ENCODE peak calls at places on chromosomes 6 and 20, in seven cellular contexts. One of them, this sample, is unnamed.

GRCh38 chr6:46850781-46851180 is 57.6 kb downstream of the MEP1A start:
- DNase-seq in heart left ventricle: no peak
- DNase-seq in GM12865: no peak
- DNase-seq in CD8-positive, alpha-beta T cell: no peak
- DNase-seq in suprapubic skin: no peak
- DNase-seq in uterus: no peak
- DNase-seq in mesendoderm: no peak
- DNase-seq in this sample: no peak

GRCh38 chr6:17311595-17312311 is 30.6 kb downstream of the RBM24 start:
- DNase-seq in mesendoderm: peak
- DNase-seq in CD8-positive, alpha-beta T cell: no peak
- DNase-seq in heart left ventricle: peak
- DNase-seq in GM12865: no peak
- DNase-seq in suprapubic skin: no peak
- DNase-seq in uterus: no peak
- DNase-seq in this sample: no peak

GRCh38 chr6:79605061-79605460 is 26.1 kb upstream of the SH3BGRL2 start:
- DNase-seq in heart left ventricle: no peak
- DNase-seq in suprapubic skin: no peak
- DNase-seq in CD8-positive, alpha-beta T cell: no peak
- DNase-seq in GM12865: no peak
- DNase-seq in mesendoderm: no peak
- DNase-seq in uterus: no peak
- DNase-seq in this sample: no peak

GRCh38 chr6:170446841-170447560 is 106.1 kb downstream of the PSMB1 start:
- DNase-seq in GM12865: no peak
- DNase-seq in heart left ventricle: no peak
- DNase-seq in CD8-positive, alpha-beta T cell: no peak
- DNase-seq in uterus: no peak
- DNase-seq in mesendoderm: no peak
- DNase-seq in suprapubic skin: no peak
- DNase-seq in this sample: peak

GRCh38 chr6:97240222-97240621 is 42.8 kb downstream of the MMS22L start:
- DNase-seq in GM12865: no peak
- DNase-seq in heart left ventricle: no peak
- DNase-seq in CD8-positive, alpha-beta T cell: no peak
- DNase-seq in suprapubic skin: no peak
- DNase-seq in mesendoderm: no peak
- DNase-seq in uterus: no peak
- DNase-seq in this sample: no peak

GRCh38 chr6:160337301-160337700 is 10.9 kb upstream of the SLC22A3 start:
- DNase-seq in GM12865: no peak
- DNase-seq in CD8-positive, alpha-beta T cell: no peak
- DNase-seq in heart left ventricle: no peak
- DNase-seq in suprapubic skin: no peak
- DNase-seq in mesendoderm: peak
- DNase-seq in uterus: no peak
- DNase-seq in this sample: no peak

GRCh38 chr6:151240036-151240685 is 394 bp downstream of the AKAP12 start:
- DNase-seq in suprapubic skin: peak
- DNase-seq in CD8-positive, alpha-beta T cell: no peak
- DNase-seq in GM12865: peak
- DNase-seq in heart left ventricle: peak
- DNase-seq in mesendoderm: peak
- DNase-seq in uterus: peak
- DNase-seq in this sample: peak

GRCh38 chr6:3531481-3531880 is 74.6 kb upstream of the SLC22A23 start:
- DNase-seq in GM12865: no peak
- DNase-seq in suprapubic skin: no peak
- DNase-seq in CD8-positive, alpha-beta T cell: no peak
- DNase-seq in uterus: no peak
- DNase-seq in mesendoderm: no peak
- DNase-seq in heart left ventricle: no peak
- DNase-seq in this sample: no peak

GRCh38 chr6:37566209-37566859 is 66.6 kb upstream of the CCDC167 start:
- DNase-seq in mesendoderm: no peak
- DNase-seq in heart left ventricle: no peak
- DNase-seq in uterus: no peak
- DNase-seq in CD8-positive, alpha-beta T cell: peak
- DNase-seq in GM12865: peak
- DNase-seq in suprapubic skin: no peak
- DNase-seq in this sample: peak

GRCh38 chr20:33909331-33909921 is 84.3 kb upstream of the RALY start:
- DNase-seq in heart left ventricle: no peak
- DNase-seq in CD8-positive, alpha-beta T cell: no peak
- DNase-seq in uterus: no peak
- DNase-seq in GM12865: no peak
- DNase-seq in suprapubic skin: no peak
- DNase-seq in mesendoderm: peak
- DNase-seq in this sample: peak

GRCh38 chr6:52739627-52740026 is 23.6 kb downstream of the GSTA2 start:
- DNase-seq in GM12865: no peak
- DNase-seq in mesendoderm: no peak
- DNase-seq in uterus: no peak
- DNase-seq in suprapubic skin: no peak
- DNase-seq in heart left ventricle: no peak
- DNase-seq in CD8-positive, alpha-beta T cell: no peak
- DNase-seq in this sample: no peak

GRCh38 chr6:134415681-134416080 is 97.8 kb upstream of the SGK1 start:
- DNase-seq in uterus: no peak
- DNase-seq in mesendoderm: no peak
- DNase-seq in heart left ventricle: no peak
- DNase-seq in GM12865: no peak
- DNase-seq in CD8-positive, alpha-beta T cell: no peak
- DNase-seq in suprapubic skin: no peak
- DNase-seq in this sample: no peak

GRCh38 chr6:112117554-112117953 is 30.2 kb downstream of the FAM229B start:
- DNase-seq in mesendoderm: no peak
- DNase-seq in heart left ventricle: no peak
- DNase-seq in suprapubic skin: no peak
- DNase-seq in GM12865: no peak
- DNase-seq in CD8-positive, alpha-beta T cell: no peak
- DNase-seq in uterus: no peak
- DNase-seq in this sample: no peak

GRCh38 chr6:28254340-28254618 is 2.2 kb upstream of the ZKSCAN4 start:
- DNase-seq in suprapubic skin: no peak
- DNase-seq in CD8-positive, alpha-beta T cell: no peak
- DNase-seq in heart left ventricle: no peak
- DNase-seq in uterus: no peak
- DNase-seq in GM12865: no peak
- DNase-seq in mesendoderm: peak
- DNase-seq in this sample: no peak

GRCh38 chr6:154156135-154156948 is 117.3 kb downstream of the OPRM1 start:
- DNase-seq in suprapubic skin: no peak
- DNase-seq in GM12865: peak
- DNase-seq in heart left ventricle: no peak
- DNase-seq in mesendoderm: peak
- DNase-seq in CD8-positive, alpha-beta T cell: peak
- DNase-seq in uterus: peak
- DNase-seq in this sample: peak

GRCh38 chr6:125004198-125004597 is 42.0 kb downstream of the RNF217 start:
- DNase-seq in GM12865: no peak
- DNase-seq in mesendoderm: no peak
- DNase-seq in CD8-positive, alpha-beta T cell: no peak
- DNase-seq in uterus: no peak
- DNase-seq in suprapubic skin: no peak
- DNase-seq in heart left ventricle: peak
- DNase-seq in this sample: no peak

GRCh38 chr6:30720738-30721197 is 616 bp downstream of the TUBB start:
- DNase-seq in GM12865: peak
- DNase-seq in uterus: peak
- DNase-seq in suprapubic skin: peak
- DNase-seq in heart left ventricle: peak
- DNase-seq in mesendoderm: peak
- DNase-seq in CD8-positive, alpha-beta T cell: peak
- DNase-seq in this sample: peak

GRCh38 chr20:36362261-36362660 is 56.1 kb downstream of the DLGAP4 start:
- DNase-seq in heart left ventricle: no peak
- DNase-seq in mesendoderm: no peak
- DNase-seq in GM12865: no peak
- DNase-seq in uterus: no peak
- DNase-seq in CD8-positive, alpha-beta T cell: no peak
- DNase-seq in suprapubic skin: no peak
- DNase-seq in this sample: no peak

GRCh38 chr6:4346659-4347333 is 211.4 kb upstream of the ECI2 start:
- DNase-seq in CD8-positive, alpha-beta T cell: no peak
- DNase-seq in mesendoderm: peak
- DNase-seq in uterus: no peak
- DNase-seq in GM12865: no peak
- DNase-seq in suprapubic skin: no peak
- DNase-seq in heart left ventricle: no peak
- DNase-seq in this sample: no peak

DNA sequence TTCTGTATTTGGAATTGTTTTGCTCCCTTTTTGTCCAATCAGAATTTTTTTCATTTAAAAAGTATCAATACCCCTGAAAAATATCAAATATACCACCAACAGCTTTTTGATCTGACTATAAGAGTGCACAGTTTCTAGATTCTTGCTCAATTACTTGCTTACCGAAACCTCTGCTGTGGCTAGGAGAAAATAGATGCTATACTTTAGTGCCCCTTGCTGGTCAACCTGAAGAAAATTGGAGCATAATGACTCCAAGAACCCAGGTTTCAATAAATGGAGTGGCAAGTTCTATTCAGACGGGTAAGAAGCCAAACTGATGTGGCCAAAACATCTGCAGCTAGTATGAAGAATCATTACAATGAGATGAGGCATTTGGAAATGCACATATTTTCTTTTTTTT is 91.4 kb upstream of the SASH1 start:
- DNase-seq in suprapubic skin: no peak
- DNase-seq in uterus: no peak
- DNase-seq in CD8-positive, alpha-beta T cell: no peak
- DNase-seq in GM12865: peak
- DNase-seq in mesendoderm: peak
- DNase-seq in heart left ventricle: no peak
- DNase-seq in this sample: peak
- H3K4me3 ChIP-seq in suprapubic skin: no peak
- H3K4me3 ChIP-seq in uterus: no peak
- H3K4me3 ChIP-seq in CD8-positive, alpha-beta T cell: no peak
- H3K4me3 ChIP-seq in GM12865: no peak
- H3K4me3 ChIP-seq in mesendoderm: no peak
- H3K4me3 ChIP-seq in heart left ventricle: no peak
- H3K4me3 ChIP-seq in this sample: no peak

GRCh38 chr6:155442562-155442961 is 13.1 kb downstream of the NOX3 start:
- DNase-seq in GM12865: no peak
- DNase-seq in uterus: no peak
- DNase-seq in heart left ventricle: no peak
- DNase-seq in mesendoderm: no peak
- DNase-seq in CD8-positive, alpha-beta T cell: no peak
- DNase-seq in suprapubic skin: no peak
- DNase-seq in this sample: no peak

GRCh38 chr6:155439376-155439775 is 16.3 kb downstream of the NOX3 start:
- DNase-seq in mesendoderm: no peak
- DNase-seq in uterus: no peak
- DNase-seq in suprapubic skin: no peak
- DNase-seq in CD8-positive, alpha-beta T cell: no peak
- DNase-seq in heart left ventricle: no peak
- DNase-seq in GM12865: peak
- DNase-seq in this sample: no peak

GRCh38 chr6:155444120-155444917 is 11.3 kb downstream of the NOX3 start:
- DNase-seq in CD8-positive, alpha-beta T cell: no peak
- DNase-seq in uterus: no peak
- DNase-seq in heart left ventricle: no peak
- DNase-seq in suprapubic skin: no peak
- DNase-seq in mesendoderm: peak
- DNase-seq in GM12865: no peak
- DNase-seq in this sample: peak

GRCh38 chr6:155443168-155443567 is 12.5 kb downstream of the NOX3 start:
- DNase-seq in uterus: no peak
- DNase-seq in suprapubic skin: no peak
- DNase-seq in mesendoderm: no peak
- DNase-seq in heart left ventricle: no peak
- DNase-seq in CD8-positive, alpha-beta T cell: no peak
- DNase-seq in GM12865: no peak
- DNase-seq in this sample: no peak

GRCh38 chr6:155440758-155441157 is 14.9 kb downstream of the NOX3 start:
- DNase-seq in CD8-positive, alpha-beta T cell: no peak
- DNase-seq in GM12865: no peak
- DNase-seq in suprapubic skin: no peak
- DNase-seq in heart left ventricle: no peak
- DNase-seq in mesendoderm: no peak
- DNase-seq in uterus: no peak
- DNase-seq in this sample: no peak
- H3K4me3 ChIP-seq in CD8-positive, alpha-beta T cell: no peak
- H3K4me3 ChIP-seq in GM12865: no peak
- H3K4me3 ChIP-seq in suprapubic skin: no peak
- H3K4me3 ChIP-seq in heart left ventricle: no peak
- H3K4me3 ChIP-seq in mesendoderm: no peak
- H3K4me3 ChIP-seq in uterus: no peak
- H3K4me3 ChIP-seq in this sample: no peak

GRCh38 chr20:62925420-62926228 is 681 bp downstream of the DIDO1 start:
- DNase-seq in uterus: no peak
- DNase-seq in CD8-positive, alpha-beta T cell: peak
- DNase-seq in heart left ventricle: no peak
- DNase-seq in suprapubic skin: no peak
- DNase-seq in GM12865: peak
- DNase-seq in mesendoderm: peak
- DNase-seq in this sample: peak

GRCh38 chr20:62922451-62922921 is 3.8 kb downstream of the DIDO1 start:
- DNase-seq in suprapubic skin: no peak
- DNase-seq in GM12865: peak
- DNase-seq in mesendoderm: no peak
- DNase-seq in CD8-positive, alpha-beta T cell: peak
- DNase-seq in heart left ventricle: no peak
- DNase-seq in uterus: no peak
- DNase-seq in this sample: peak

GRCh38 chr20:62926229-62927127 is at the start of gene DIDO1:
- DNase-seq in mesendoderm: peak
- DNase-seq in heart left ventricle: peak
- DNase-seq in CD8-positive, alpha-beta T cell: peak
- DNase-seq in suprapubic skin: peak
- DNase-seq in uterus: peak
- DNase-seq in GM12865: peak
- DNase-seq in this sample: peak

GRCh38 chr20:62924567-62925419 is 1.5 kb downstream of the DIDO1 start:
- DNase-seq in heart left ventricle: no peak
- DNase-seq in suprapubic skin: no peak
- DNase-seq in GM12865: peak
- DNase-seq in CD8-positive, alpha-beta T cell: no peak
- DNase-seq in mesendoderm: no peak
- DNase-seq in uterus: no peak
- DNase-seq in this sample: peak

GRCh38 chr20:62923669-62924566 is 2.4 kb downstream of the DIDO1 start:
- DNase-seq in GM12865: no peak
- DNase-seq in uterus: no peak
- DNase-seq in mesendoderm: no peak
- DNase-seq in suprapubic skin: no peak
- DNase-seq in CD8-positive, alpha-beta T cell: no peak
- DNase-seq in heart left ventricle: no peak
- DNase-seq in this sample: no peak
- H3K4me3 ChIP-seq in GM12865: peak
- H3K4me3 ChIP-seq in uterus: peak
- H3K4me3 ChIP-seq in mesendoderm: no peak
- H3K4me3 ChIP-seq in suprapubic skin: peak
- H3K4me3 ChIP-seq in CD8-positive, alpha-beta T cell: peak
- H3K4me3 ChIP-seq in heart left ventricle: peak
- H3K4me3 ChIP-seq in this sample: peak

GRCh38 chr20:1803216-1804128 is 91.7 kb upstream of the SIRPA start:
- DNase-seq in CD8-positive, alpha-beta T cell: no peak
- DNase-seq in mesendoderm: peak
- DNase-seq in suprapubic skin: no peak
- DNase-seq in GM12865: peak
- DNase-seq in uterus: no peak
- DNase-seq in heart left ventricle: peak
- DNase-seq in this sample: no peak
- H3K4me3 ChIP-seq in CD8-positive, alpha-beta T cell: peak
- H3K4me3 ChIP-seq in mesendoderm: peak
- H3K4me3 ChIP-seq in suprapubic skin: peak
- H3K4me3 ChIP-seq in GM12865: peak
- H3K4me3 ChIP-seq in uterus: peak
- H3K4me3 ChIP-seq in heart left ventricle: peak
- H3K4me3 ChIP-seq in this sample: peak

GRCh38 chr6:132445201-132445951 is 44.1 kb upstream of the MOXD1 start:
- DNase-seq in CD8-positive, alpha-beta T cell: no peak
- DNase-seq in mesendoderm: peak
- DNase-seq in GM12865: no peak
- DNase-seq in heart left ventricle: no peak
- DNase-seq in suprapubic skin: no peak
- DNase-seq in uterus: no peak
- DNase-seq in this sample: no peak
- H3K4me3 ChIP-seq in CD8-positive, alpha-beta T cell: no peak
- H3K4me3 ChIP-seq in mesendoderm: no peak
- H3K4me3 ChIP-seq in GM12865: no peak
- H3K4me3 ChIP-seq in heart left ventricle: no peak
- H3K4me3 ChIP-seq in suprapubic skin: no peak
- H3K4me3 ChIP-seq in uterus: no peak
- H3K4me3 ChIP-seq in this sample: no peak

This sample was measured in Caco-2.